ENCODE peak calls at places on chromosomes 12 and 14, in four cellular contexts. V is CD8-positive, alpha-beta T cell; Q is hepatocyte; E is fibroblast of pulmonary artery. W is an unnamed sample.
A peak's percentile ranks its signal among the peaks of the same experiment; 100 is the strongest.

GRCh38 chr12:121010860-121011259 is 5.4 kb downstream of the C12orf43 start:
- DNase-seq in V (no peak), Q (no peak), E (no peak), W (no peak)

GRCh38 chr12:82527165-82527780 is 159.4 kb upstream of the TMTC2 start:
- DNase-seq in E (peak; percentile 77), Q (peak; percentile 83), V (no peak), W (no peak)

GRCh38 chr14:80356413-80356812 is 145.1 kb upstream of the DIO2 start:
- DNase-seq in E (peak; percentile 50), V (no peak), Q (peak; percentile 16), W (no peak)

GRCh38 chr14:101406921-101407320 is 154.4 kb upstream of the DIO3 start:
- DNase-seq in E (no peak), Q (no peak), V (no peak), W (no peak)

GRCh38 chr12:69779928-69780327 is 41.3 kb downstream of the RAB3IP start:
- DNase-seq in V (no peak), E (peak; percentile 69), Q (no peak), W (no peak)

GRCh38 chr12:39157696-39158342 is 252.4 kb upstream of the CPNE8 start:
- DNase-seq in E (peak; percentile 42), Q (no peak), V (no peak), W (no peak)

GRCh38 chr14:64643709-64644108 is 60.5 kb upstream of the PLEKHG3 start:
- DNase-seq in E (no peak), Q (no peak), V (no peak), W (no peak)

GRCh38 chr12:67193705-67194104 is 75.5 kb upstream of the CAND1 start:
- DNase-seq in Q (peak; percentile 65), E (peak; percentile 56), V (peak; percentile 5), W (no peak)

GRCh38 chr14:101625336-101626097 is 64.2 kb downstream of the DIO3 start:
- DNase-seq in Q (no peak), V (no peak), E (no peak), W (no peak)

GRCh38 chr12:110203546-110203945 is 77.5 kb upstream of the ATP2A2 start:
- DNase-seq in E (peak; percentile 18), V (no peak), Q (no peak), W (no peak)

GRCh38 chr12:113016796-113017195 is 38.5 kb downstream of the OAS2 start:
- DNase-seq in E (no peak), Q (no peak), V (no peak), W (no peak)

GRCh38 chr12:110669193-110669502 is 19.8 kb downstream of the HVCN1 start:
- DNase-seq in V (no peak), E (no peak), Q (no peak), W (peak; percentile 47)

GRCh38 chr12:101859664-101860607 is 17.4 kb upstream of the DRAM1 start:
- DNase-seq in V (no peak), E (peak; percentile 50), Q (no peak), W (no peak)

GRCh38 chr12:54977857-54978256 is 6.7 kb downstream of the TESPA1 start:
- DNase-seq in E (no peak), Q (no peak), V (no peak), W (no peak)

GRCh38 chr12:4116251-4117111 is 157.1 kb upstream of the CCND2 start:
- DNase-seq in Q (peak; percentile 37), V (no peak), E (peak; percentile 67), W (no peak)

GRCh38 chr12:105256011-105256410 is 20.0 kb upstream of the APPL2 start:
- DNase-seq in E (peak; percentile 23), V (no peak), Q (no peak), W (no peak)

GRCh38 chr14:99067927-99068326 is 204.1 kb downstream of the BCL11B start:
- DNase-seq in V (no peak), Q (no peak), E (no peak), W (no peak)

GRCh38 chr14:88682495-88683114 is 110.1 kb downstream of the EML5 start:
- DNase-seq in V (no peak), Q (peak; percentile 39), E (no peak), W (no peak)

GRCh38 chr12:74393265-74393664 is 144.4 kb upstream of the ATXN7L3B start:
- DNase-seq in E (no peak), Q (no peak), V (no peak), W (no peak)

GRCh38 chr14:94888108-94888507 is 118.2 kb upstream of the GSC start:
- DNase-seq in E (no peak), V (no peak), Q (peak; percentile 67), W (no peak)

GRCh38 chr12:103665971-103666370 is 78.9 kb downstream of the STAB2 start:
- DNase-seq in Q (no peak), E (no peak), V (no peak), W (no peak)

GRCh38 chr12:96981053-96981452 is 74.0 kb downstream of the NEDD1 start:
- DNase-seq in V (no peak), Q (peak; percentile 18), E (peak; percentile 95), W (no peak)

GRCh38 chr14:58171090-58171489 is 19.1 kb upstream of the ARMH4 start:
- DNase-seq in V (no peak), Q (peak; percentile 88), E (peak; percentile 83), W (no peak)

GRCh38 chr14:71242237-71242748 is 335.0 kb downstream of the PCNX1 start:
- DNase-seq in Q (peak; percentile 51), V (no peak), E (peak; percentile 54), W (no peak)

GRCh38 chr14:96001866-96002510 is 37.2 kb upstream of the C14orf132 start:
- DNase-seq in E (no peak), Q (no peak), V (no peak), W (no peak)

GRCh38 chr14:95998656-95999055 is 40.5 kb upstream of the C14orf132 start:
- DNase-seq in Q (no peak), E (peak; percentile 57), V (no peak), W (no peak)

DNA sequence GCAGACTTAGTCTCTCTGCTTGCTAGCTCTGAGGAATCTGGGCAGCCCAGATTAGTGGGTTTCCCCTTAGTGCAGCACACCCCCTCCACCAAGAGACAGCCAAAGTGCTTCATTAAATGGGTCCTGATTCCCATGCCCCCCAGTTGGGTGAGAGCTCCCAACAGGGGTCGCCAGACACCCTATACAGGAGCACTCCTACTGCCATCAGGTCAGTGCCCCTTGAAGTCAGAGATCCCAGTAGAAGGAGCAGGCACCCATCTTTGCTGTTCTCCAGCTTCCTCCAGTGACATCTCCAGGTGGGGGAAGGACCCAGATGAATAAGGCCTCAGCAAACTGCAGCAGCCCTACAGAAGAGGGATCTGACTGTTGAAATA is 36.7 kb upstream of the C14orf132 start:
- DNase-seq in V (no peak), Q (no peak), E (no peak), W (no peak)
- TF ChIP-seq CTCF in V (no peak), Q (no peak), E (no peak), W (no peak)

DNA sequence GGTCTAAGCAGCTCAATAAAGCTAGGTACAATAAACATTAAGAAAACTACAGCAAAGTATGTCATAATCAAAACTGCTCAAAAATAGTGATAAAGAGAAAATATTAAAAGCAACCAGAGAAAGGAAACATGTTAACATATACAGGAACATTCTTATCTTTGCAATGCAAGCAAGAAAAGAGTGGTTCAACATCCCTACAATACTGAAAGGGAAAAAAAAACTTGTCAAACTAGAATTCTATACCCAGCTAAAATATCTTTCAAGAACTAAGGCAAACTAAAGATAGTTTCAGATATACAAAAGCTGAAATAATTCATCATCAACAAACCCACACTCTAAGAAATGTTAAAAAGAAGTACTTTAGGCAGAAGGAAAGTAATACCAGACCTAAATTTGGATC is 134.2 kb downstream of the DPF3 start:
- DNase-seq in E (no peak), V (no peak), Q (no peak), W (no peak)
- TF ChIP-seq CTCF in E (no peak), V (no peak), Q (no peak), W (no peak)

DNA sequence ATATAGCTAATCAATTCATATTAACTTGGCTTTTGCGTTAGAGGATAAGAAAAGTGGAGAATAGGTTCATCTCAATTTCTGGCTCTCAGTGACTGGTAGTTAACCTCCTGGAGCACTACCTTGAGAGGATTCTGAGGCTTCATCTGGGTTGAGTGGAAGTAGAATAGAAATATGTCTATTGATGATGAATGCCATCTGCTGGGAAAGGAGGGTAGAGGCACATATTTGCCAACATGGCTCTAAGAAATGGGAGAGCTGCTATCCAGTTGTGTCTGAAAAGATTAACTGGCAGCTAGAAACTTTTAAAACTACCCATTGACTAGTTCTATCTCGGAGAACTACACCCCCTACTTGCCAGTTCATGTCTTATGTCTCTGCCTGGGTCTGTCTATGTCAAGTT is 530.1 kb downstream of the NRXN3 start:
- DNase-seq in V (no peak), Q (no peak), E (no peak), W (no peak)
- TF ChIP-seq CTCF in V (no peak), Q (no peak), E (no peak), W (no peak)

DNA sequence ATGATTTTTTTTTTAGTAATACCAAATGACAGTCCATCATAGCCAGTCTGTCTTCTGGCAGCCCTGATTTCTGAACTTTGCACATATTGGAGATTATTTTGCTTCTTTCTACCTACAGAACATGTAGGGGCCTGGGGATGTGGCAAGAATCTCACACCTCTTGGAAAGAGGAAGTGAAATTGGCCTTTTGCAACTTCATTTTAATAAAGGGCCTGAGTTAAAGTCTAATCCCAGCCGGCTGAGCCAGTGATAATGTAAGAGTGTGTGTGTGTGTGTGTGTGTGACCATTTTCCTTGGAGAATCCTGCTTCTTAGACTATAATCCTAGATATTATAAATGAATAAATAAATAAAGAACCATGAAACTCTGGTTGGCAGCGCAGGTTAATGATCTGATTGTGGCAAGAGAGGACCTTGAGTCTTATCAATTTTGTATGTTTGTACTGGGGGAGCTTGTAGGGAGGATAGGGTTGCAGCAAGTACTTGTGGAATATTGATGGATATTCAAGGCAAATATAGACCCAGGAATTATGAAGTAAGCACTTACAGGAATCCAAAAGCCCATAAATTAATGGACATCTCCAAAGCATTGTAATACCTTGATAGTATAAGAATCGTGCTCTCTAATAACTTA is 233.2 kb upstream of the AMIGO2 start:
- DNase-seq in E (no peak), V (no peak), Q (peak; percentile 30), W (no peak)
- TF ChIP-seq CTCF in E (no peak), V (no peak), Q (no peak), W (no peak)

GRCh38 chr12:124938606-124939427 is 24.4 kb upstream of the UBC start:
- DNase-seq in Q (peak; percentile 91), E (peak; percentile 92), V (peak; percentile 64), W (no peak)
- TF ChIP-seq CTCF in Q (peak; percentile 59), E (peak; percentile 34), V (peak; percentile 53), W (no peak)